ENCODE peak calls at places on chromosome 3, in ten cellular contexts. One of them, this sample, is unnamed.

GRCh38 chr3:50572158-50572557 is 2.8 kb downstream of the HEMK1 start:
- DNase-seq in dorsolateral prefrontal cortex: peak
- DNase-seq in GM12865: peak
- DNase-seq in Panc1: peak
- DNase-seq in heart left ventricle: peak
- DNase-seq in IMR-90: peak
- DNase-seq in thoracic aorta: no peak
- DNase-seq in Peyer's patch: peak
- DNase-seq in cardiac fibroblast: peak
- DNase-seq in AG04450: peak
- DNase-seq in this sample: peak

GRCh38 chr3:129502641-129503386 is 25.6 kb upstream of the RHO start:
- DNase-seq in IMR-90: no peak
- DNase-seq in Panc1: no peak
- DNase-seq in thoracic aorta: no peak
- DNase-seq in dorsolateral prefrontal cortex: peak
- DNase-seq in AG04450: no peak
- DNase-seq in Peyer's patch: no peak
- DNase-seq in heart left ventricle: peak
- DNase-seq in cardiac fibroblast: no peak
- DNase-seq in GM12865: no peak
- DNase-seq in this sample: no peak

GRCh38 chr3:10459954-10460754 is 45.2 kb downstream of the ATP2B2 start:
- DNase-seq in AG04450: peak
- DNase-seq in Panc1: no peak
- DNase-seq in GM12865: peak
- DNase-seq in cardiac fibroblast: peak
- DNase-seq in heart left ventricle: no peak
- DNase-seq in IMR-90: peak
- DNase-seq in Peyer's patch: no peak
- DNase-seq in thoracic aorta: no peak
- DNase-seq in dorsolateral prefrontal cortex: no peak
- DNase-seq in this sample: peak

GRCh38 chr3:42780892-42781700 is 8.0 kb upstream of the CCDC13 start:
- DNase-seq in IMR-90: peak
- DNase-seq in dorsolateral prefrontal cortex: no peak
- DNase-seq in Peyer's patch: no peak
- DNase-seq in cardiac fibroblast: peak
- DNase-seq in thoracic aorta: no peak
- DNase-seq in GM12865: peak
- DNase-seq in Panc1: no peak
- DNase-seq in AG04450: no peak
- DNase-seq in heart left ventricle: no peak
- DNase-seq in this sample: peak

GRCh38 chr3:42149537-42150426 is 58.6 kb downstream of the TRAK1 start:
- DNase-seq in heart left ventricle: no peak
- DNase-seq in dorsolateral prefrontal cortex: peak
- DNase-seq in GM12865: no peak
- DNase-seq in AG04450: no peak
- DNase-seq in Panc1: no peak
- DNase-seq in IMR-90: no peak
- DNase-seq in thoracic aorta: no peak
- DNase-seq in Peyer's patch: no peak
- DNase-seq in cardiac fibroblast: no peak
- DNase-seq in this sample: no peak

GRCh38 chr3:19046440-19046839 is 101.9 kb upstream of the KCNH8 start:
- DNase-seq in Panc1: no peak
- DNase-seq in heart left ventricle: no peak
- DNase-seq in IMR-90: no peak
- DNase-seq in Peyer's patch: no peak
- DNase-seq in dorsolateral prefrontal cortex: no peak
- DNase-seq in cardiac fibroblast: no peak
- DNase-seq in GM12865: no peak
- DNase-seq in thoracic aorta: no peak
- DNase-seq in AG04450: no peak
- DNase-seq in this sample: no peak

GRCh38 chr3:185585862-185586643 is at the start of gene SENP2:
- DNase-seq in AG04450: peak
- DNase-seq in GM12865: peak
- DNase-seq in dorsolateral prefrontal cortex: peak
- DNase-seq in cardiac fibroblast: peak
- DNase-seq in thoracic aorta: peak
- DNase-seq in Panc1: peak
- DNase-seq in IMR-90: peak
- DNase-seq in heart left ventricle: peak
- DNase-seq in Peyer's patch: peak
- DNase-seq in this sample: peak

GRCh38 chr3:130626021-130626420 is 109.0 kb downstream of the COL6A6 start:
- DNase-seq in Peyer's patch: no peak
- DNase-seq in Panc1: no peak
- DNase-seq in thoracic aorta: no peak
- DNase-seq in AG04450: peak
- DNase-seq in heart left ventricle: no peak
- DNase-seq in cardiac fibroblast: peak
- DNase-seq in GM12865: no peak
- DNase-seq in dorsolateral prefrontal cortex: no peak
- DNase-seq in IMR-90: peak
- DNase-seq in this sample: peak

GRCh38 chr3:177460100-177460499 is 262.8 kb upstream of the TBL1XR1 start:
- DNase-seq in Peyer's patch: no peak
- DNase-seq in heart left ventricle: no peak
- DNase-seq in AG04450: no peak
- DNase-seq in IMR-90: no peak
- DNase-seq in GM12865: no peak
- DNase-seq in thoracic aorta: no peak
- DNase-seq in dorsolateral prefrontal cortex: no peak
- DNase-seq in cardiac fibroblast: no peak
- DNase-seq in Panc1: no peak
- DNase-seq in this sample: no peak

GRCh38 chr3:11230125-11230524 is 42.1 kb upstream of the ATG7 start:
- DNase-seq in Peyer's patch: no peak
- DNase-seq in thoracic aorta: no peak
- DNase-seq in Panc1: no peak
- DNase-seq in AG04450: no peak
- DNase-seq in cardiac fibroblast: no peak
- DNase-seq in dorsolateral prefrontal cortex: no peak
- DNase-seq in heart left ventricle: no peak
- DNase-seq in IMR-90: no peak
- DNase-seq in GM12865: no peak
- DNase-seq in this sample: no peak

GRCh38 chr3:193983846-193984245 is 152.1 kb upstream of the HES1 start:
- DNase-seq in thoracic aorta: no peak
- DNase-seq in Peyer's patch: no peak
- DNase-seq in IMR-90: no peak
- DNase-seq in Panc1: no peak
- DNase-seq in AG04450: no peak
- DNase-seq in dorsolateral prefrontal cortex: no peak
- DNase-seq in cardiac fibroblast: no peak
- DNase-seq in GM12865: no peak
- DNase-seq in heart left ventricle: no peak
- DNase-seq in this sample: no peak

GRCh38 chr3:184506579-184506978 is 55.0 kb upstream of the EPHB3 start:
- DNase-seq in Peyer's patch: no peak
- DNase-seq in heart left ventricle: no peak
- DNase-seq in cardiac fibroblast: no peak
- DNase-seq in dorsolateral prefrontal cortex: no peak
- DNase-seq in Panc1: no peak
- DNase-seq in IMR-90: peak
- DNase-seq in thoracic aorta: no peak
- DNase-seq in GM12865: no peak
- DNase-seq in AG04450: no peak
- DNase-seq in this sample: peak

GRCh38 chr3:42376397-42376798 is 34.0 kb downstream of the LYZL4 start:
- DNase-seq in dorsolateral prefrontal cortex: peak
- DNase-seq in Peyer's patch: no peak
- DNase-seq in AG04450: peak
- DNase-seq in Panc1: no peak
- DNase-seq in cardiac fibroblast: peak
- DNase-seq in GM12865: no peak
- DNase-seq in thoracic aorta: no peak
- DNase-seq in IMR-90: peak
- DNase-seq in heart left ventricle: no peak
- DNase-seq in this sample: peak

GRCh38 chr3:10090181-10090580 is 17.9 kb downstream of the FANCD2OS start:
- DNase-seq in IMR-90: no peak
- DNase-seq in AG04450: no peak
- DNase-seq in Panc1: no peak
- DNase-seq in GM12865: no peak
- DNase-seq in dorsolateral prefrontal cortex: no peak
- DNase-seq in Peyer's patch: no peak
- DNase-seq in thoracic aorta: no peak
- DNase-seq in cardiac fibroblast: no peak
- DNase-seq in heart left ventricle: no peak
- DNase-seq in this sample: no peak

GRCh38 chr3:4680881-4681300 is 187.7 kb downstream of the ITPR1 start:
- DNase-seq in GM12865: no peak
- DNase-seq in AG04450: no peak
- DNase-seq in Peyer's patch: no peak
- DNase-seq in cardiac fibroblast: peak
- DNase-seq in IMR-90: peak
- DNase-seq in thoracic aorta: no peak
- DNase-seq in Panc1: no peak
- DNase-seq in dorsolateral prefrontal cortex: no peak
- DNase-seq in heart left ventricle: no peak
- DNase-seq in this sample: no peak

GRCh38 chr3:39000008-39000450 is 51.7 kb downstream of the SCN11A start:
- DNase-seq in AG04450: peak
- DNase-seq in Panc1: no peak
- DNase-seq in GM12865: peak
- DNase-seq in thoracic aorta: no peak
- DNase-seq in heart left ventricle: no peak
- DNase-seq in Peyer's patch: no peak
- DNase-seq in dorsolateral prefrontal cortex: no peak
- DNase-seq in IMR-90: peak
- DNase-seq in cardiac fibroblast: peak
- DNase-seq in this sample: peak

GRCh38 chr3:16370872-16371740 is 106.1 kb downstream of the OXNAD1 start:
- DNase-seq in cardiac fibroblast: no peak
- DNase-seq in Peyer's patch: peak
- DNase-seq in Panc1: no peak
- DNase-seq in thoracic aorta: no peak
- DNase-seq in dorsolateral prefrontal cortex: no peak
- DNase-seq in GM12865: peak
- DNase-seq in IMR-90: peak
- DNase-seq in AG04450: peak
- DNase-seq in heart left ventricle: no peak
- DNase-seq in this sample: no peak

GRCh38 chr3:18559323-18559972 is 134.3 kb upstream of the SATB1 start:
- DNase-seq in Panc1: peak
- DNase-seq in AG04450: no peak
- DNase-seq in thoracic aorta: no peak
- DNase-seq in IMR-90: no peak
- DNase-seq in cardiac fibroblast: peak
- DNase-seq in Peyer's patch: no peak
- DNase-seq in GM12865: peak
- DNase-seq in dorsolateral prefrontal cortex: no peak
- DNase-seq in heart left ventricle: no peak
- DNase-seq in this sample: no peak

GRCh38 chr3:24136624-24137310 is 191.7 kb downstream of the NR1D2 start:
- DNase-seq in heart left ventricle: no peak
- DNase-seq in cardiac fibroblast: no peak
- DNase-seq in dorsolateral prefrontal cortex: no peak
- DNase-seq in GM12865: no peak
- DNase-seq in thoracic aorta: no peak
- DNase-seq in IMR-90: peak
- DNase-seq in Panc1: no peak
- DNase-seq in Peyer's patch: no peak
- DNase-seq in AG04450: no peak
- DNase-seq in this sample: peak
- H3K4me3 ChIP-seq in heart left ventricle: no peak
- H3K4me3 ChIP-seq in cardiac fibroblast: no peak
- H3K4me3 ChIP-seq in dorsolateral prefrontal cortex: no peak
- H3K4me3 ChIP-seq in GM12865: no peak
- H3K4me3 ChIP-seq in thoracic aorta: no peak
- H3K4me3 ChIP-seq in IMR-90: no peak
- H3K4me3 ChIP-seq in Panc1: no peak
- H3K4me3 ChIP-seq in Peyer's patch: no peak
- H3K4me3 ChIP-seq in AG04450: no peak
- H3K4me3 ChIP-seq in this sample: no peak

GRCh38 chr3:27721717-27722564 is at the start of gene EOMES:
- DNase-seq in heart left ventricle: peak
- DNase-seq in dorsolateral prefrontal cortex: no peak
- DNase-seq in cardiac fibroblast: peak
- DNase-seq in GM12865: peak
- DNase-seq in AG04450: no peak
- DNase-seq in Peyer's patch: peak
- DNase-seq in IMR-90: no peak
- DNase-seq in Panc1: no peak
- DNase-seq in thoracic aorta: no peak
- DNase-seq in this sample: peak
- TF ChIP-seq CTCF in heart left ventricle: no peak
- TF ChIP-seq CTCF in dorsolateral prefrontal cortex: no peak
- TF ChIP-seq CTCF in cardiac fibroblast: peak
- TF ChIP-seq CTCF in GM12865: peak
- TF ChIP-seq CTCF in AG04450: no peak
- TF ChIP-seq CTCF in Peyer's patch: no peak
- TF ChIP-seq CTCF in IMR-90: no peak
- TF ChIP-seq CTCF in Panc1: peak
- TF ChIP-seq CTCF in thoracic aorta: no peak
- TF ChIP-seq CTCF in this sample: peak

DNA sequence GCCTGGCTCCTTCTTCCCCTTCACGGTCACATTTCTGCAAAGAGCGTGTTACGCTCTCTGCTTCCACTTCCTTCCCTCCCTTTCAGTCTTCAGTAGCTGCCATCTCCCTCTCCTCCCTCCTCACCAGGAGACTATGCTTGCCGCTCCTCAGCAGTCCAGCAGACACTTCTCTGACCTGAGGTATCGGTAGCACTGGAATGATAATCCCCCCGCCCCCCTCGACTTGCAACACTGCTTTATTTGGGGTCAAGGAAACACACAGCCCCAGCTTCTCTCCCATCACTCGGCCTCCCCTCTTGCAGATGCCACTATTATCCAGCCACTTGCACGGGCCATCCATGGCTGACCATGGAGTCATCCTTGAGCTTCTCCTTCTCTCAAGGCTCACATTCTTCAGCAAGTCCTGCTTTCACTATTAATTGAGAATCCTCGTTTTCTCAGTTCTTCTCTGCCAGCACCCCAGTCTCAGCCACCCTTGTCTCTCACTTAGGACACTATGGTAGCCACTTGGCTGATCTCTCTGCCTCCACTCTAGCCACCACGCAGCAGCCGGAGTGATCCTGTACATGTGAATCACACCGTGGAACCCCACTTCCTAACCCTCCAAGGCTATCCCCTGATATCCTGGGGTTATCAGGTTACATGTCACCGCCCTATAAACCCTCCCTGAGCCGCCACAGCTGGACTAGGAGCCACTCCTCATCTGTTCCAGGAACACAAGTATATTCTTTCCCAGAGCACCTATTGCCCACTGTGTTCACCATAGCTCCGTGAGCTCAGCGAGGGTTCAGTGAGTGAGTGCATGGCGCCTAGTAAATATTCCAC is 960 bp upstream of the PARP14 start:
- DNase-seq in AG04450: no peak
- DNase-seq in cardiac fibroblast: peak
- DNase-seq in Panc1: no peak
- DNase-seq in heart left ventricle: no peak
- DNase-seq in thoracic aorta: no peak
- DNase-seq in dorsolateral prefrontal cortex: no peak
- DNase-seq in GM12865: peak
- DNase-seq in Peyer's patch: peak
- DNase-seq in IMR-90: peak
- DNase-seq in this sample: peak
- H3K4me3 ChIP-seq in AG04450: peak
- H3K4me3 ChIP-seq in cardiac fibroblast: peak
- H3K4me3 ChIP-seq in Panc1: peak
- H3K4me3 ChIP-seq in heart left ventricle: peak
- H3K4me3 ChIP-seq in thoracic aorta: peak
- H3K4me3 ChIP-seq in dorsolateral prefrontal cortex: peak
- H3K4me3 ChIP-seq in GM12865: peak
- H3K4me3 ChIP-seq in Peyer's patch: peak
- H3K4me3 ChIP-seq in IMR-90: peak
- H3K4me3 ChIP-seq in this sample: peak

GRCh38 chr3:62131620-62132019 is 241.7 kb downstream of the FEZF2 start:
- DNase-seq in GM12865: no peak
- DNase-seq in dorsolateral prefrontal cortex: no peak
- DNase-seq in AG04450: no peak
- DNase-seq in thoracic aorta: no peak
- DNase-seq in IMR-90: peak
- DNase-seq in Panc1: no peak
- DNase-seq in Peyer's patch: no peak
- DNase-seq in cardiac fibroblast: peak
- DNase-seq in heart left ventricle: no peak
- DNase-seq in this sample: no peak
- TF ChIP-seq CTCF in GM12865: no peak
- TF ChIP-seq CTCF in dorsolateral prefrontal cortex: no peak
- TF ChIP-seq CTCF in AG04450: peak
- TF ChIP-seq CTCF in thoracic aorta: peak
- TF ChIP-seq CTCF in IMR-90: peak
- TF ChIP-seq CTCF in Panc1: no peak
- TF ChIP-seq CTCF in Peyer's patch: no peak
- TF ChIP-seq CTCF in cardiac fibroblast: peak
- TF ChIP-seq CTCF in heart left ventricle: no peak
- TF ChIP-seq CTCF in this sample: peak